ENCODE peak calls at places on chromosomes 16 and 17, in five cellular contexts. One of them, this sample, is unnamed.

GRCh38 chr16:28494141-28494851 is at the start of gene APOBR:
- DNase-seq in GM12878: peak; percentile 83
- DNase-seq in H1: no peak
- DNase-seq in HepG2: no peak
- DNase-seq in K562: peak; percentile 71
- DNase-seq in this sample: no peak

GRCh38 chr17:57080708-57081107 is 4.3 kb upstream of the AKAP1 start:
- DNase-seq in GM12878: peak; percentile 62
- DNase-seq in HepG2: no peak
- DNase-seq in H1: no peak
- DNase-seq in K562: no peak
- DNase-seq in this sample: no peak

GRCh38 chr17:33366998-33367397 is 73.9 kb upstream of the ASIC2 start:
- DNase-seq in GM12878: no peak
- DNase-seq in K562: no peak
- DNase-seq in HepG2: no peak
- DNase-seq in H1: no peak
- DNase-seq in this sample: no peak

GRCh38 chr16:83095926-83096692 is 469.3 kb downstream of the CDH13 start:
- DNase-seq in HepG2: no peak
- DNase-seq in H1: no peak
- DNase-seq in K562: no peak
- DNase-seq in GM12878: no peak
- DNase-seq in this sample: no peak

GRCh38 chr17:14882131-14882530 is 383.0 kb downstream of the PMP22 start:
- DNase-seq in K562: no peak
- DNase-seq in H1: no peak
- DNase-seq in HepG2: no peak
- DNase-seq in GM12878: no peak
- DNase-seq in this sample: no peak

GRCh38 chr16:54538241-54538640 is 251.7 kb upstream of the IRX3 start:
- DNase-seq in K562: no peak
- DNase-seq in H1: no peak
- DNase-seq in GM12878: no peak
- DNase-seq in HepG2: no peak
- DNase-seq in this sample: no peak

GRCh38 chr17:17034028-17034427 is 8.2 kb upstream of the MPRIP start:
- DNase-seq in H1: no peak
- DNase-seq in HepG2: no peak
- DNase-seq in GM12878: no peak
- DNase-seq in K562: no peak
- DNase-seq in this sample: no peak

GRCh38 chr17:61248399-61248798 is 151.2 kb upstream of the TBX2 start:
- DNase-seq in K562: no peak
- DNase-seq in GM12878: no peak
- DNase-seq in H1: no peak
- DNase-seq in HepG2: peak; percentile 30
- DNase-seq in this sample: no peak

GRCh38 chr17:80168371-80168770 is 1.5 kb upstream of the CARD14 start:
- DNase-seq in K562: no peak
- DNase-seq in GM12878: no peak
- DNase-seq in H1: no peak
- DNase-seq in HepG2: no peak
- DNase-seq in this sample: no peak

GRCh38 chr17:30584810-30585209 is 107.6 kb downstream of the GOSR1 start:
- DNase-seq in GM12878: no peak
- DNase-seq in H1: no peak
- DNase-seq in K562: no peak
- DNase-seq in HepG2: no peak
- DNase-seq in this sample: no peak

GRCh38 chr17:45137561-45138305 is 2.2 kb downstream of the ACBD4 start:
- DNase-seq in K562: no peak
- DNase-seq in H1: no peak
- DNase-seq in GM12878: no peak
- DNase-seq in HepG2: no peak
- DNase-seq in this sample: no peak
- TF ChIP-seq ZNF274 in K562: no peak
- TF ChIP-seq ZNF274 in H1: no peak
- TF ChIP-seq ZNF274 in GM12878: no peak
- TF ChIP-seq ZNF274 in HepG2: no peak
- TF ChIP-seq ZNF274 in this sample: no peak

GRCh38 chr17:48720263-48721008 is 1.9 kb downstream of the PRAC1 start:
- DNase-seq in GM12878: no peak
- DNase-seq in H1: no peak
- DNase-seq in K562: no peak
- DNase-seq in HepG2: no peak
- DNase-seq in this sample: no peak
- TF ChIP-seq JUND in GM12878: no peak
- TF ChIP-seq JUND in H1: no peak
- TF ChIP-seq JUND in K562: no peak
- TF ChIP-seq JUND in HepG2: no peak
- TF ChIP-seq JUND in this sample: no peak

GRCh38 chr16:12436201-12436657 is 367.5 kb downstream of the CPPED1 start:
- DNase-seq in H1: peak; percentile 74
- DNase-seq in GM12878: no peak
- DNase-seq in HepG2: no peak
- DNase-seq in K562: no peak
- DNase-seq in this sample: no peak
- TF ChIP-seq ZNF274 in H1: no peak
- TF ChIP-seq ZNF274 in GM12878: no peak
- TF ChIP-seq ZNF274 in HepG2: no peak
- TF ChIP-seq ZNF274 in K562: no peak
- TF ChIP-seq ZNF274 in this sample: no peak

GRCh38 chr17:9890124-9890523 is 14.9 kb downstream of the RCVRN start:
- DNase-seq in HepG2: peak; percentile 6
- DNase-seq in K562: peak; percentile 32
- DNase-seq in H1: peak; percentile 89
- DNase-seq in GM12878: no peak
- DNase-seq in this sample: peak; percentile 43
- TF ChIP-seq JUND in HepG2: no peak
- TF ChIP-seq JUND in K562: no peak
- TF ChIP-seq JUND in H1: no peak
- TF ChIP-seq JUND in GM12878: no peak
- TF ChIP-seq JUND in this sample: no peak

GRCh38 chr17:77883213-77883650 is 75.3 kb upstream of the TNRC6C start:
- DNase-seq in H1: no peak
- DNase-seq in GM12878: no peak
- DNase-seq in HepG2: no peak
- DNase-seq in K562: no peak
- DNase-seq in this sample: no peak

GRCh38 chr17:77881545-77881944 is 77.0 kb upstream of the TNRC6C start:
- DNase-seq in GM12878: peak; percentile 89
- DNase-seq in K562: peak; percentile 71
- DNase-seq in HepG2: no peak
- DNase-seq in H1: no peak
- DNase-seq in this sample: no peak

GRCh38 chr17:77882040-77882439 is 76.5 kb upstream of the TNRC6C start:
- DNase-seq in K562: no peak
- DNase-seq in HepG2: no peak
- DNase-seq in H1: no peak
- DNase-seq in GM12878: no peak
- DNase-seq in this sample: no peak

GRCh38 chr17:77884019-77884418 is 74.5 kb upstream of the TNRC6C start:
- DNase-seq in H1: no peak
- DNase-seq in GM12878: no peak
- DNase-seq in K562: no peak
- DNase-seq in HepG2: no peak
- DNase-seq in this sample: no peak

DNA sequence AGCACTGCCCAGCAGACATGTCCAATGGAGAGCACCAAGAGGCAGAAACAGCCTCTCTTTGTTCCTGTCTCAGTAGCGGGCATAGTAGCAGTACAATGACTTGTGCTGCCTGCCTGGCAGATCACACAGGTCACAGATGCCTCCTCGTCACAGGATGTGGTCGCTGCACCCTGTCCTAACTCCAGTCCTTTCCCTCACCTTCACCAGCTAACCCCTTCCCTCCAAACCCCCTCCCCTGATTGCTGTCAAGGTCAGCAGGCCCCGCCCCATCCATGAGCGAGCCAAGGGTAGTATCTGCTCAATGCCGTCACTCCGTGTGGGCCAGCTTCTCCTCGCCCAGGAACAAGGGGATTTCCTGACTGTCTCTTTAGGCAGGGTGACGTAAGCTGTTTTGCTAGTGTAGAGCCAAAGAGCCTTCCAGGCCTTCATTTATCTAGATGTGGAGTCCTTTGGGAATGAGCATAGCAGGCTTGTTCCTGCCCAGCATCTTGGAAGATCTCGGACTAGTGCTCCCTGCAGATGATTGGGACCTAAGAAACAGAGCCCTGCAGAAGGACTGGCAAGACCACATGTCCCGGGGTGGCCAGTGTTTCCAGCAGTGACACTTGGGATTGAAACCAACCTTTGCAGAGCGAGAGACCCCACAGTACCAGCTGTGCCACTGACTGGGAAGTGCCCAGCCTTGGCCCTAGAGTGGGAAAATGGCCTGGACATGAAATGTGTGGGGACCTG is 75.9 kb upstream of the TNRC6C start:
- DNase-seq in K562: peak; percentile 16
- DNase-seq in HepG2: peak; percentile 18
- DNase-seq in H1: no peak
- DNase-seq in GM12878: peak; percentile 60
- DNase-seq in this sample: no peak
- TF ChIP-seq ZNF274 in K562: no peak
- TF ChIP-seq ZNF274 in HepG2: no peak
- TF ChIP-seq ZNF274 in H1: no peak
- TF ChIP-seq ZNF274 in GM12878: no peak
- TF ChIP-seq ZNF274 in this sample: no peak

GRCh38 chr17:83193336-83194188 is 114.2 kb downstream of the METRNL start:
- DNase-seq in HepG2: no peak
- DNase-seq in GM12878: no peak
- DNase-seq in K562: no peak
- DNase-seq in H1: no peak
- DNase-seq in this sample: no peak
- TF ChIP-seq JUND in HepG2: no peak
- TF ChIP-seq JUND in GM12878: no peak
- TF ChIP-seq JUND in K562: no peak
- TF ChIP-seq JUND in H1: no peak
- TF ChIP-seq JUND in this sample: no peak

DNA sequence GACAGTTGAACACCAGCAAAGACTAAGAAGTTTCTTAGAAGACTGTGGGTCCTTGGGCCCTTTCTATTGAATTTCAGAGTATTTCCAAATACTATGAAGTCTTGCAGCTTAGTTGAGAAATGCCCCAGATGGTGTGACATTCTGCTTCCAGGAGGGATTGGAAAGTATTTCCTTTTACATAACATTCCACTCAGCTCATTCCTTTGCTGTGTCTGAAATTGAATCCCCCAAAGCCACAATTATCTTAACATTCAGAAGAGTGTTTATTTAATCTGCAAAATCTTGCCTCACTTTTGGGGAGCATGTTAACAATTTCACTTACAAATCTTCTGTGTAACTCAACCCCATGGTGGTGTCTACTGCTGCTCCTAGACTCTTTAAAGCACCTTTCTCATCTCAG is 307.7 kb downstream of the WWOX start:
- DNase-seq in H1: no peak
- DNase-seq in K562: no peak
- DNase-seq in HepG2: no peak
- DNase-seq in GM12878: no peak
- DNase-seq in this sample: no peak
- TF ChIP-seq ZNF274 in H1: no peak
- TF ChIP-seq ZNF274 in K562: no peak
- TF ChIP-seq ZNF274 in HepG2: no peak
- TF ChIP-seq ZNF274 in GM12878: no peak
- TF ChIP-seq ZNF274 in this sample: no peak